ENCODE peak calls at places on chromosome 21, in seven cellular contexts. Y, W, A, U, R, I and Q are unnamed samples.

GRCh38 chr21:33510826-33511225 is 19.3 kb upstream of the DNAJC28 start:
- DNase-seq in U (no peak), W (no peak), I (no peak), A (no peak), R (no peak), Y (no peak), Q (no peak)

GRCh38 chr21:24163539-24163938 is 1443.7 kb downstream of the MRPL39 start:
- DNase-seq in U (no peak), A (no peak), R (no peak), I (no peak), W (no peak), Y (no peak), Q (no peak)

GRCh38 chr21:27590271-27590670 is 623.4 kb upstream of the ADAMTS5 start:
- DNase-seq in R (no peak), Y (peak; percentile 63), W (peak; percentile 17), A (no peak), U (peak; percentile 20), I (peak; percentile 64), Q (no peak)

GRCh38 chr21:46243325-46243724 is 14.8 kb upstream of the LSS start:
- DNase-seq in R (no peak), I (no peak), W (no peak), A (no peak), U (no peak), Y (no peak), Q (no peak)

GRCh38 chr21:16454371-16454770 is 724.6 kb downstream of the USP25 start:
- DNase-seq in I (peak; percentile 51), Y (no peak), R (no peak), W (no peak), U (peak; percentile 16), A (no peak), Q (no peak)

GRCh38 chr21:30072496-30072895 is 94.1 kb downstream of the CLDN17 start:
- DNase-seq in I (peak; percentile 44), A (peak; percentile 19), W (no peak), R (no peak), U (peak; percentile 0), Y (no peak), Q (no peak)

GRCh38 chr21:15264084-15264483 is 199.3 kb upstream of the NRIP1 start:
- DNase-seq in R (no peak), U (no peak), I (no peak), W (no peak), Y (no peak), A (no peak), Q (no peak)

GRCh38 chr21:46250146-46250725 is 21.7 kb upstream of the LSS start:
- DNase-seq in U (no peak), W (no peak), R (no peak), A (no peak), I (peak; percentile 29), Y (no peak), Q (no peak)

GRCh38 chr21:17900990-17901385 is 81.8 kb upstream of the C21orf91 start:
- DNase-seq in A (no peak), I (no peak), U (no peak), W (no peak), R (no peak), Y (no peak), Q (no peak)

GRCh38 chr21:29172282-29172681 is 41.8 kb downstream of the MAP3K7CL start:
- DNase-seq in Y (no peak), I (no peak), U (no peak), W (no peak), R (no peak), A (no peak), Q (no peak)

GRCh38 chr21:28427356-28428022 is 565.2 kb downstream of the LTN1 start:
- DNase-seq in R (no peak), U (peak; percentile 82), A (no peak), I (peak; percentile 57), Y (no peak), W (no peak), Q (no peak)

GRCh38 chr21:28419110-28419509 is 573.6 kb downstream of the LTN1 start:
- DNase-seq in A (no peak), I (peak; percentile 74), Y (no peak), U (peak; percentile 83), W (no peak), R (no peak), Q (no peak)

GRCh38 chr21:30616125-30616524 is at the start of gene KRTAP20-1:
- DNase-seq in U (no peak), I (no peak), R (no peak), A (no peak), W (no peak), Y (no peak), Q (no peak)

GRCh38 chr21:46264690-46265144 is 20.7 kb downstream of the MCM3AP start:
- DNase-seq in Y (no peak), R (no peak), U (no peak), I (no peak), A (no peak), W (no peak), Q (no peak)

GRCh38 chr21:39022901-39023693 is 160.2 kb downstream of the PSMG1 start:
- DNase-seq in R (peak; percentile 87), A (peak; percentile 75), W (peak; percentile 71), Y (peak; percentile 87), I (peak; percentile 84), U (peak; percentile 78), Q (no peak)

GRCh38 chr21:8991088-8991907 is 1530.1 kb upstream of the TPTE start:
- DNase-seq in U (peak; percentile 59), R (no peak), A (no peak), I (no peak), Y (peak; percentile 61), W (no peak), Q (no peak)

GRCh38 chr21:26840912-26841311 is 4.3 kb downstream of the ADAMTS1 start:
- DNase-seq in I (peak; percentile 87), U (peak; percentile 76), W (peak; percentile 22), Y (peak; percentile 90), R (no peak), A (no peak), Q (no peak)

GRCh38 chr21:39461419-39461818 is 9.6 kb downstream of the SH3BGR start:
- DNase-seq in Y (no peak), I (no peak), U (no peak), A (no peak), W (no peak), R (no peak), Q (no peak)

GRCh38 chr21:15289246-15289645 is 224.4 kb upstream of the NRIP1 start:
- DNase-seq in W (no peak), U (no peak), R (no peak), Y (no peak), I (no peak), A (peak; percentile 60), Q (no peak)

GRCh38 chr21:38330671-38331070 is 73.9 kb downstream of the KCNJ15 start:
- DNase-seq in W (no peak), A (no peak), Y (no peak), I (no peak), U (no peak), R (no peak), Q (no peak)

GRCh38 chr21:27269646-27270045 is 302.8 kb upstream of the ADAMTS5 start:
- DNase-seq in A (no peak), I (peak; percentile 90), Y (no peak), R (no peak), W (no peak), U (peak; percentile 89), Q (no peak)

GRCh38 chr21:27423073-27423472 is 456.2 kb upstream of the ADAMTS5 start:
- DNase-seq in W (peak; percentile 53), A (no peak), I (peak; percentile 83), U (peak; percentile 84), R (no peak), Y (peak; percentile 92), Q (no peak)

GRCh38 chr21:17786219-17787181 is 32.7 kb downstream of the C21orf91 start:
- DNase-seq in I (no peak), U (no peak), Y (no peak), A (no peak), R (peak; percentile 49), W (no peak), Q (no peak)

GRCh38 chr21:15210235-15210678 is 145.5 kb upstream of the NRIP1 start:
- DNase-seq in I (peak; percentile 44), Y (peak; percentile 71), A (no peak), W (peak; percentile 51), U (no peak), R (peak; percentile 85), Q (no peak)

GRCh38 chr21:36027352-36027751 is 33.0 kb downstream of the SETD4 start:
- DNase-seq in W (no peak), R (no peak), A (no peak), I (peak; percentile 25), U (peak; percentile 21), Y (no peak), Q (no peak)

GRCh38 chr21:29075706-29076447 is 2.4 kb upstream of the CCT8 start:
- DNase-seq in U (peak; percentile 38), A (no peak), R (no peak), W (no peak), Y (no peak), I (no peak), Q (no peak)

GRCh38 chr21:17513214-17514123 is 626 bp downstream of the CXADR start:
- DNase-seq in U (peak; percentile 61), A (peak; percentile 78), R (peak; percentile 55), Y (no peak), I (peak; percentile 42), W (peak; percentile 43), Q (no peak)

GRCh38 chr21:38819719-38820147 is 14.0 kb downstream of the ETS2 start:
- DNase-seq in Y (peak; percentile 63), R (peak; percentile 75), U (peak; percentile 88), A (no peak), I (no peak), W (no peak), Q (no peak)

DNA sequence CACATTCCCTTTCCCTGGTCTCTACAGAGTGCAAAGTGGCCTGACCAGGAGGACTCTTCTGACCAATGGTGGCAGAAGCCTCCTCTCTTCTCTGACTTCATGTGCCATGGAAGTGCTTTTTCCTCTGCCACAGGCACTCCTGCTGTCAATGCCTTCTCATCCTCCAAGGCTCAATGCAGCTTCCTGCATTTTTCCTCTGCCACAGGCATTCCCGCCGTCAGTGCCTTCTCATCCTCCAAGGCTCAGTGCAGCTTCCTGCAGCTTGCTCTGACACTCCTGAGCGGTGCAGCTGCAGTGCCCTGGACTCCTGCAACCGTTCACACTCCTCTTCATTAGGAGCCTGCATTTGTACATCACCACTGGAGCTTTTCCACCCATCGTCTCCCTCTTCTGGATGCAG is 4.7 kb upstream of the ADARB1 start:
- DNase-seq in W (no peak), A (no peak), Y (no peak), I (no peak), U (peak; percentile 23), R (no peak), Q (no peak)
- TF ChIP-seq CTCF in W (no peak), A (no peak), Y (no peak), I (no peak), U (no peak), R (no peak), Q (no peak)

GRCh38 chr21:42561742-42562141 is 48.1 kb downstream of the SLC37A1 start:
- DNase-seq in I (no peak), U (no peak), R (peak; percentile 44), Y (peak; percentile 39), A (no peak), W (no peak), Q (no peak)
- TF ChIP-seq CTCF in I (no peak), U (no peak), R (no peak), Y (no peak), A (no peak), W (no peak), Q (no peak)

GRCh38 chr21:25573409-25574206 is 33.7 kb downstream of the MRPL39 start:
- DNase-seq in U (peak; percentile 98), R (no peak), A (no peak), Y (no peak), I (peak; percentile 81), W (peak; percentile 34), Q (no peak)
- TF ChIP-seq CTCF in U (no peak), R (no peak), A (no peak), Y (no peak), I (no peak), W (no peak), Q (no peak)

GRCh38 chr21:42010507-42011493 is 640 bp upstream of the ZBTB21 start:
- DNase-seq in Y (peak; percentile 66), A (peak; percentile 86), U (peak; percentile 12), R (peak; percentile 77), I (no peak), W (peak; percentile 57), Q (no peak)
- TF ChIP-seq CTCF in Y (peak; percentile 47), A (no peak), U (no peak), R (peak; percentile 13), I (no peak), W (no peak), Q (no peak)